ENCODE peak calls at places on chromosome 22, in six cellular contexts. One of them, this sample, is unnamed.

GRCh38 chr22:39920134-39920743 is 19.4 kb downstream of the GRAP2 start:
- ATAC-seq in A549: no peak
- ATAC-seq in pancreas: no peak
- ATAC-seq in GM12878: peak
- ATAC-seq in activated CD4-positive, alpha-beta T cell treated with anti-CD3 and anti-CD28 coated beads for 36 hours: peak
- ATAC-seq in naive thymus-derived CD8-positive, alpha-beta T cell: peak
- ATAC-seq in this sample: peak

GRCh38 chr22:30335236-30335635 is 8.5 kb upstream of the TBC1D10A start:
- ATAC-seq in A549: no peak
- ATAC-seq in pancreas: no peak
- ATAC-seq in GM12878: no peak
- ATAC-seq in activated CD4-positive, alpha-beta T cell treated with anti-CD3 and anti-CD28 coated beads for 36 hours: peak
- ATAC-seq in naive thymus-derived CD8-positive, alpha-beta T cell: no peak
- ATAC-seq in this sample: peak

GRCh38 chr22:20034143-20034542 is 13.2 kb downstream of the TANGO2 start:
- ATAC-seq in A549: no peak
- ATAC-seq in pancreas: no peak
- ATAC-seq in GM12878: peak
- ATAC-seq in activated CD4-positive, alpha-beta T cell treated with anti-CD3 and anti-CD28 coated beads for 36 hours: no peak
- ATAC-seq in naive thymus-derived CD8-positive, alpha-beta T cell: no peak
- ATAC-seq in this sample: no peak

GRCh38 chr22:25650834-25651233 is 86.4 kb downstream of the GRK3 start:
- ATAC-seq in A549: no peak
- ATAC-seq in pancreas: no peak
- ATAC-seq in GM12878: peak
- ATAC-seq in activated CD4-positive, alpha-beta T cell treated with anti-CD3 and anti-CD28 coated beads for 36 hours: no peak
- ATAC-seq in naive thymus-derived CD8-positive, alpha-beta T cell: no peak
- ATAC-seq in this sample: no peak

GRCh38 chr22:50531546-50532352 is 1.9 kb upstream of the TYMP start:
- ATAC-seq in A549: peak
- ATAC-seq in pancreas: peak
- ATAC-seq in GM12878: peak
- ATAC-seq in activated CD4-positive, alpha-beta T cell treated with anti-CD3 and anti-CD28 coated beads for 36 hours: peak
- ATAC-seq in naive thymus-derived CD8-positive, alpha-beta T cell: peak
- ATAC-seq in this sample: peak

GRCh38 chr22:48974443-48975251 is 853.0 kb downstream of the BRD1 start:
- ATAC-seq in A549: no peak
- ATAC-seq in pancreas: no peak
- ATAC-seq in GM12878: no peak
- ATAC-seq in activated CD4-positive, alpha-beta T cell treated with anti-CD3 and anti-CD28 coated beads for 36 hours: no peak
- ATAC-seq in naive thymus-derived CD8-positive, alpha-beta T cell: no peak
- ATAC-seq in this sample: no peak

GRCh38 chr22:42892156-42892555 is 35.1 kb upstream of the ARFGAP3 start:
- ATAC-seq in A549: no peak
- ATAC-seq in pancreas: peak
- ATAC-seq in GM12878: no peak
- ATAC-seq in activated CD4-positive, alpha-beta T cell treated with anti-CD3 and anti-CD28 coated beads for 36 hours: no peak
- ATAC-seq in naive thymus-derived CD8-positive, alpha-beta T cell: no peak
- ATAC-seq in this sample: no peak

GRCh38 chr22:35842954-35843353 is 125.3 kb downstream of the APOL5 start:
- ATAC-seq in A549: peak
- ATAC-seq in pancreas: peak
- ATAC-seq in GM12878: peak
- ATAC-seq in activated CD4-positive, alpha-beta T cell treated with anti-CD3 and anti-CD28 coated beads for 36 hours: no peak
- ATAC-seq in naive thymus-derived CD8-positive, alpha-beta T cell: no peak
- ATAC-seq in this sample: no peak

GRCh38 chr22:25488244-25489020 is 76.0 kb upstream of the GRK3 start:
- ATAC-seq in A549: peak
- ATAC-seq in pancreas: peak
- ATAC-seq in GM12878: peak
- ATAC-seq in activated CD4-positive, alpha-beta T cell treated with anti-CD3 and anti-CD28 coated beads for 36 hours: peak
- ATAC-seq in naive thymus-derived CD8-positive, alpha-beta T cell: no peak
- ATAC-seq in this sample: peak

GRCh38 chr22:19974935-19975706 is 33.5 kb upstream of the TXNRD2 start:
- ATAC-seq in A549: no peak
- ATAC-seq in pancreas: peak
- ATAC-seq in GM12878: no peak
- ATAC-seq in activated CD4-positive, alpha-beta T cell treated with anti-CD3 and anti-CD28 coated beads for 36 hours: no peak
- ATAC-seq in naive thymus-derived CD8-positive, alpha-beta T cell: no peak
- ATAC-seq in this sample: no peak

GRCh38 chr22:17705565-17706450 is 67.3 kb downstream of the BCL2L13 start:
- ATAC-seq in A549: peak
- ATAC-seq in pancreas: no peak
- ATAC-seq in GM12878: peak
- ATAC-seq in activated CD4-positive, alpha-beta T cell treated with anti-CD3 and anti-CD28 coated beads for 36 hours: no peak
- ATAC-seq in naive thymus-derived CD8-positive, alpha-beta T cell: no peak
- ATAC-seq in this sample: no peak

GRCh38 chr22:48368975-48369525 is 1458.6 kb downstream of the BRD1 start:
- ATAC-seq in A549: no peak
- ATAC-seq in pancreas: no peak
- ATAC-seq in GM12878: no peak
- ATAC-seq in activated CD4-positive, alpha-beta T cell treated with anti-CD3 and anti-CD28 coated beads for 36 hours: no peak
- ATAC-seq in naive thymus-derived CD8-positive, alpha-beta T cell: no peak
- ATAC-seq in this sample: no peak

GRCh38 chr22:25372000-25372595 is 152.7 kb downstream of the CRYBB2 start:
- ATAC-seq in A549: no peak
- ATAC-seq in pancreas: no peak
- ATAC-seq in GM12878: no peak
- ATAC-seq in activated CD4-positive, alpha-beta T cell treated with anti-CD3 and anti-CD28 coated beads for 36 hours: no peak
- ATAC-seq in naive thymus-derived CD8-positive, alpha-beta T cell: no peak
- ATAC-seq in this sample: no peak

GRCh38 chr22:27877501-27877900 is 41.6 kb downstream of the PITPNB start:
- ATAC-seq in A549: no peak
- ATAC-seq in pancreas: no peak
- ATAC-seq in GM12878: peak
- ATAC-seq in activated CD4-positive, alpha-beta T cell treated with anti-CD3 and anti-CD28 coated beads for 36 hours: no peak
- ATAC-seq in naive thymus-derived CD8-positive, alpha-beta T cell: no peak
- ATAC-seq in this sample: no peak

GRCh38 chr22:38824587-38824986 is 19.2 kb downstream of the NPTXR start:
- ATAC-seq in A549: peak
- ATAC-seq in pancreas: peak
- ATAC-seq in GM12878: peak
- ATAC-seq in activated CD4-positive, alpha-beta T cell treated with anti-CD3 and anti-CD28 coated beads for 36 hours: peak
- ATAC-seq in naive thymus-derived CD8-positive, alpha-beta T cell: peak
- ATAC-seq in this sample: peak

GRCh38 chr22:23178512-23179254 is 1.6 kb upstream of the BCR start:
- ATAC-seq in A549: peak
- ATAC-seq in pancreas: peak
- ATAC-seq in GM12878: peak
- ATAC-seq in activated CD4-positive, alpha-beta T cell treated with anti-CD3 and anti-CD28 coated beads for 36 hours: no peak
- ATAC-seq in naive thymus-derived CD8-positive, alpha-beta T cell: peak
- ATAC-seq in this sample: no peak

GRCh38 chr22:24410110-24410856 is 17.1 kb upstream of the ADORA2A start:
- ATAC-seq in A549: no peak
- ATAC-seq in pancreas: no peak
- ATAC-seq in GM12878: peak
- ATAC-seq in activated CD4-positive, alpha-beta T cell treated with anti-CD3 and anti-CD28 coated beads for 36 hours: peak
- ATAC-seq in naive thymus-derived CD8-positive, alpha-beta T cell: peak
- ATAC-seq in this sample: peak

GRCh38 chr22:45290410-45290936 is 5.7 kb downstream of the UPK3A start:
- ATAC-seq in A549: no peak
- ATAC-seq in pancreas: peak
- ATAC-seq in GM12878: no peak
- ATAC-seq in activated CD4-positive, alpha-beta T cell treated with anti-CD3 and anti-CD28 coated beads for 36 hours: peak
- ATAC-seq in naive thymus-derived CD8-positive, alpha-beta T cell: no peak
- ATAC-seq in this sample: no peak

GRCh38 chr22:35128637-35129036 is 62.7 kb downstream of the ISX start:
- ATAC-seq in A549: no peak
- ATAC-seq in pancreas: no peak
- ATAC-seq in GM12878: peak
- ATAC-seq in activated CD4-positive, alpha-beta T cell treated with anti-CD3 and anti-CD28 coated beads for 36 hours: peak
- ATAC-seq in naive thymus-derived CD8-positive, alpha-beta T cell: no peak
- ATAC-seq in this sample: peak